ENCODE peak calls at places on chromosomes 7 and 10, in ten cellular contexts. C is NCI-H2029 treated with DMSO at 0.1 percent for 48 hours; D is HT-29; X is GM12892; F is amniotic stem cell; H is hypothalamus; B is activated naive CD8-positive, alpha-beta T cell treated with anti-CD3 and anti-CD28 coated beads, Interleukin-2, amount 50 U/mL, for 24 hours; V is hepatic stellate cell; Z is spleen; T is stimulated activated CD4-positive, alpha-beta T cell treated with anti-CD3 and anti-CD28 coated beads, Interleukin-4, amount 100 ng/mL, for 1 hour. J is an unnamed sample.

GRCh38 chr7:158863611-158864506 is 7.5 kb downstream of the DYNC2I1 start:
- DNase-seq in C (no peak), D (peak; percentile 58), X (peak; percentile 44), F (peak; percentile 41), H (peak; percentile 43), B (peak; percentile 71), V (peak; percentile 80), Z (peak; percentile 84), T (peak; percentile 30), J (no peak)

GRCh38 chr7:47582748-47583740 is 1.1 kb upstream of the TNS3 start:
- DNase-seq in C (no peak), D (no peak), X (no peak), F (no peak), H (no peak), B (no peak), V (no peak), Z (no peak), T (no peak), J (no peak)

GRCh38 chr10:12589789-12590188 is 240.4 kb downstream of the CAMK1D start:
- DNase-seq in C (no peak), D (no peak), X (no peak), F (no peak), H (no peak), B (no peak), V (no peak), Z (no peak), T (no peak), J (no peak)

GRCh38 chr10:126375926-126376554 is 12.2 kb downstream of the ADAM12 start:
- DNase-seq in C (no peak), D (no peak), X (no peak), F (no peak), H (no peak), B (no peak), V (no peak), Z (no peak), T (no peak), J (no peak)

GRCh38 chr10:69961168-69961863 is 91.3 kb upstream of the MACROH2A2 start:
- DNase-seq in C (no peak), D (peak; percentile 28), X (no peak), F (no peak), H (no peak), B (no peak), V (no peak), Z (no peak), T (no peak), J (no peak)

GRCh38 chr7:139328375-139328774 is 12.8 kb upstream of the FMC1 start:
- DNase-seq in C (no peak), D (peak; percentile 0), X (no peak), F (peak; percentile 70), H (no peak), B (no peak), V (peak; percentile 71), Z (no peak), T (no peak), J (no peak)

GRCh38 chr7:148503900-148504487 is 86.6 kb upstream of the C7orf33 start:
- DNase-seq in C (peak; percentile 36), D (peak; percentile 68), X (no peak), F (no peak), H (no peak), B (no peak), V (no peak), Z (no peak), T (no peak), J (no peak)

GRCh38 chr7:128431221-128431620 is 21.4 kb upstream of the IMPDH1 start:
- DNase-seq in C (no peak), D (no peak), X (no peak), F (no peak), H (no peak), B (no peak), V (no peak), Z (no peak), T (no peak), J (no peak)

GRCh38 chr7:81638216-81638615 is 131.6 kb downstream of the HGF start:
- DNase-seq in C (no peak), D (no peak), X (no peak), F (peak; percentile 74), H (no peak), B (no peak), V (no peak), Z (no peak), T (no peak), J (no peak)

J was measured in stimulated activated naive B cell treated with anti-CD40 and anti-IgM and Interleukin-4, amounts not matched to agents 10 μg/mL and 1 μg/mL and 100 μg/mL, for 72 hours.